ENCODE peak calls at places on chromosome 15, in eight cellular contexts. T is Daoy, U is AG09319, I is GM03348, E is NCI-H187 treated with DMSO at 0.1 percent for 48 hours, X is caudate nucleus, Y is testis, B is kidney glomerular epithelial cell. O is an unnamed sample.

GRCh38 chr15:70268698-70269251 is 171.1 kb upstream of the TLE3 start:
- DNase-seq in T (peak), U (no peak), I (no peak), E (no peak), X (no peak), Y (no peak), B (peak), O (no peak)

GRCh38 chr15:39579487-39580116 is 1.3 kb upstream of the THBS1 start:
- DNase-seq in T (peak), U (peak), I (peak), E (no peak), X (no peak), Y (peak), B (peak), O (peak)

GRCh38 chr15:61584410-61584809 is 355.3 kb upstream of the RORA start:
- DNase-seq in T (no peak), U (no peak), I (no peak), E (no peak), X (no peak), Y (no peak), B (peak), O (no peak)

GRCh38 chr15:101201411-101202174 is 50.3 kb downstream of the CHSY1 start:
- DNase-seq in T (peak), U (peak), I (peak), E (no peak), X (peak), Y (peak), B (peak), O (peak)

GRCh38 chr15:81619002-81619401 is 245.0 kb upstream of the TMC3 start:
- DNase-seq in T (no peak), U (no peak), I (no peak), E (no peak), X (no peak), Y (no peak), B (no peak), O (no peak)

GRCh38 chr15:80455668-80456442 is 51.7 kb downstream of the ARNT2 start:
- DNase-seq in T (peak), U (peak), I (peak), E (peak), X (peak), Y (peak), B (peak), O (peak)

GRCh38 chr15:96500491-96500890 is 170.0 kb downstream of the NR2F2 start:
- DNase-seq in T (no peak), U (no peak), I (no peak), E (no peak), X (no peak), Y (no peak), B (no peak), O (no peak)

GRCh38 chr15:64379216-64379960 is 1.9 kb downstream of the PCLAF start:
- DNase-seq in T (no peak), U (peak), I (peak), E (no peak), X (no peak), Y (no peak), B (no peak), O (peak)

GRCh38 chr15:49145651-49146609 is 9.5 kb downstream of the COPS2 start:
- DNase-seq in T (peak), U (peak), I (peak), E (no peak), X (peak), Y (peak), B (peak), O (peak)

GRCh38 chr15:34043813-34044212 is 4.8 kb upstream of the AVEN start:
- DNase-seq in T (peak), U (no peak), I (no peak), E (no peak), X (no peak), Y (no peak), B (no peak), O (no peak)

GRCh38 chr15:88621789-88622604 is 857 bp downstream of the AEN start:
- DNase-seq in T (no peak), U (no peak), I (peak), E (no peak), X (no peak), Y (no peak), B (no peak), O (peak)

GRCh38 chr15:55168350-55168974 is 28.3 kb downstream of the RSL24D1 start:
- DNase-seq in T (peak), U (peak), I (peak), E (no peak), X (peak), Y (peak), B (peak), O (peak)

GRCh38 chr15:39804026-39804425 is 21.4 kb upstream of the FSIP1 start:
- DNase-seq in T (no peak), U (no peak), I (no peak), E (no peak), X (no peak), Y (no peak), B (no peak), O (peak)

O was measured in adipocyte.